ENCODE peak calls at places on chromosome 2, in seven cellular contexts. G, I, J, U, Z, Q and B are unnamed samples.

GRCh38 chr2:133062946-133063345 is 392.9 kb upstream of the LYPD1 start:
- DNase-seq in Q (peak), G (no peak), U (no peak), I (no peak), Z (no peak), J (no peak), B (peak)

GRCh38 chr2:42965910-42966309 is 173.5 kb upstream of the HAAO start:
- DNase-seq in I (no peak), Z (no peak), U (no peak), J (no peak), G (no peak), Q (no peak), B (no peak)

GRCh38 chr2:54945401-54946219 is 104.6 kb downstream of the RTN4 start:
- DNase-seq in I (no peak), Z (no peak), Q (peak), J (no peak), G (peak), U (no peak), B (peak)

GRCh38 chr2:188369365-188369764 is 77.7 kb downstream of the GULP1 start:
- DNase-seq in J (no peak), Q (peak), I (peak), U (no peak), G (peak), Z (peak), B (peak)

GRCh38 chr2:233816771-233817170 is 37.6 kb downstream of the HJURP start:
- DNase-seq in Q (peak), G (no peak), U (no peak), J (no peak), Z (no peak), I (no peak), B (no peak)

GRCh38 chr2:216739035-216739434 is 43.7 kb upstream of the IGFBP5 start:
- DNase-seq in G (no peak), I (no peak), Z (peak), Q (no peak), U (no peak), J (no peak), B (no peak)

GRCh38 chr2:118046628-118047210 is 32.8 kb upstream of the CCDC93 start:
- DNase-seq in J (no peak), U (no peak), I (no peak), Q (peak), Z (peak), G (peak), B (peak)

GRCh38 chr2:241007111-241007510 is 8.7 kb downstream of the SNED1 start:
- DNase-seq in G (no peak), Q (no peak), Z (no peak), J (no peak), I (no peak), U (no peak), B (no peak)

GRCh38 chr2:2581331-2582159 is 250.5 kb upstream of the MYT1L start:
- DNase-seq in I (no peak), Q (no peak), J (no peak), G (no peak), Z (no peak), U (no peak), B (no peak)

GRCh38 chr2:47785986-47786385 is 3.0 kb downstream of the MSH6 start:
- DNase-seq in Q (no peak), Z (peak), U (no peak), G (no peak), I (no peak), J (no peak), B (peak)

GRCh38 chr2:223488814-223489213 is 113.3 kb downstream of the SCG2 start:
- DNase-seq in Q (peak), I (no peak), G (no peak), J (no peak), U (no peak), Z (peak), B (peak)

GRCh38 chr2:84741182-84741822 is 139.6 kb downstream of the TRABD2A start:
- DNase-seq in Z (peak), G (no peak), Q (peak), J (peak), I (no peak), U (peak), B (peak)

GRCh38 chr2:46856336-46856735 is 59.3 kb downstream of the MCFD2 start:
- DNase-seq in G (no peak), I (no peak), J (no peak), Q (no peak), U (no peak), Z (no peak), B (no peak)

GRCh38 chr2:25714740-25715139 is 41.4 kb upstream of the DTNB start:
- DNase-seq in J (no peak), Z (peak), G (peak), Q (peak), I (no peak), U (no peak), B (peak)

GRCh38 chr2:171652411-171652775 is 34.9 kb upstream of the DYNC1I2 start:
- DNase-seq in U (no peak), I (no peak), G (peak), Z (no peak), J (no peak), Q (peak), B (peak)

GRCh38 chr2:21070322-21071257 is 26.7 kb upstream of the APOB start:
- DNase-seq in Q (no peak), I (no peak), G (no peak), J (no peak), Z (no peak), U (no peak), B (no peak)

GRCh38 chr2:224308267-224308911 is 93.5 kb downstream of the FAM124B start:
- DNase-seq in Z (no peak), Q (no peak), I (no peak), U (no peak), J (no peak), G (no peak), B (no peak)